ENCODE peak calls at places on chromosome 17, in ten cellular contexts. One of them, this sample, is unnamed.

GRCh38 chr17:3015890-3016289 is 47.5 kb downstream of the OR1D5 start:
- DNase-seq in body of pancreas: no peak
- DNase-seq in tibial nerve: no peak
- DNase-seq in A549: no peak
- DNase-seq in HCT116: no peak
- DNase-seq in IMR-90: peak; percentile 46
- DNase-seq in lower leg skin: no peak
- DNase-seq in stomach: no peak
- DNase-seq in suprapubic skin: no peak
- DNase-seq in testis: no peak
- DNase-seq in this sample: no peak

GRCh38 chr17:20156196-20157077 is 147.3 kb downstream of the SPECC1 start:
- DNase-seq in body of pancreas: peak; percentile 61
- DNase-seq in tibial nerve: no peak
- DNase-seq in A549: peak; percentile 70
- DNase-seq in HCT116: peak; percentile 38
- DNase-seq in IMR-90: peak; percentile 25
- DNase-seq in lower leg skin: no peak
- DNase-seq in stomach: peak; percentile 49
- DNase-seq in suprapubic skin: no peak
- DNase-seq in testis: peak; percentile 46
- DNase-seq in this sample: peak; percentile 73

GRCh38 chr17:13503526-13503925 is 98.2 kb downstream of the HS3ST3A1 start:
- DNase-seq in body of pancreas: no peak
- DNase-seq in tibial nerve: no peak
- DNase-seq in A549: no peak
- DNase-seq in HCT116: no peak
- DNase-seq in IMR-90: no peak
- DNase-seq in lower leg skin: no peak
- DNase-seq in stomach: no peak
- DNase-seq in suprapubic skin: no peak
- DNase-seq in testis: no peak
- DNase-seq in this sample: no peak

GRCh38 chr17:34387566-34387965 is 24.5 kb upstream of the CCL1 start:
- DNase-seq in body of pancreas: no peak
- DNase-seq in tibial nerve: no peak
- DNase-seq in A549: no peak
- DNase-seq in HCT116: no peak
- DNase-seq in IMR-90: no peak
- DNase-seq in lower leg skin: no peak
- DNase-seq in stomach: no peak
- DNase-seq in suprapubic skin: no peak
- DNase-seq in testis: no peak
- DNase-seq in this sample: no peak

GRCh38 chr17:81291662-81292061 is 3.4 kb downstream of the SLC38A10 start:
- DNase-seq in body of pancreas: peak; percentile 87
- DNase-seq in tibial nerve: peak; percentile 65
- DNase-seq in A549: peak; percentile 77
- DNase-seq in HCT116: peak; percentile 65
- DNase-seq in IMR-90: peak; percentile 25
- DNase-seq in lower leg skin: peak; percentile 63
- DNase-seq in stomach: peak; percentile 83
- DNase-seq in suprapubic skin: no peak
- DNase-seq in testis: peak; percentile 66
- DNase-seq in this sample: peak; percentile 64

GRCh38 chr17:15287533-15288267 is 22.6 kb upstream of the PMP22 start:
- DNase-seq in body of pancreas: no peak
- DNase-seq in tibial nerve: no peak
- DNase-seq in A549: no peak
- DNase-seq in HCT116: no peak
- DNase-seq in IMR-90: peak; percentile 46
- DNase-seq in lower leg skin: no peak
- DNase-seq in stomach: no peak
- DNase-seq in suprapubic skin: no peak
- DNase-seq in testis: peak; percentile 42
- DNase-seq in this sample: no peak

GRCh38 chr17:8740486-8740885 is 4.2 kb downstream of the CCDC42 start:
- DNase-seq in body of pancreas: no peak
- DNase-seq in tibial nerve: no peak
- DNase-seq in A549: no peak
- DNase-seq in HCT116: no peak
- DNase-seq in IMR-90: no peak
- DNase-seq in lower leg skin: no peak
- DNase-seq in stomach: no peak
- DNase-seq in suprapubic skin: no peak
- DNase-seq in testis: no peak
- DNase-seq in this sample: no peak

GRCh38 chr17:8015957-8016631 is 13.7 kb downstream of the GUCY2D start:
- DNase-seq in body of pancreas: peak; percentile 62
- DNase-seq in tibial nerve: no peak
- DNase-seq in A549: no peak
- DNase-seq in HCT116: no peak
- DNase-seq in IMR-90: no peak
- DNase-seq in lower leg skin: no peak
- DNase-seq in stomach: peak; percentile 66
- DNase-seq in suprapubic skin: peak; percentile 75
- DNase-seq in testis: no peak
- DNase-seq in this sample: no peak

GRCh38 chr17:65888649-65889048 is 303.3 kb downstream of the CEP112 start:
- DNase-seq in body of pancreas: no peak
- DNase-seq in tibial nerve: no peak
- DNase-seq in A549: no peak
- DNase-seq in HCT116: no peak
- DNase-seq in IMR-90: peak; percentile 66
- DNase-seq in lower leg skin: no peak
- DNase-seq in stomach: no peak
- DNase-seq in suprapubic skin: no peak
- DNase-seq in testis: no peak
- DNase-seq in this sample: no peak

GRCh38 chr17:64320613-64321553 is 57.8 kb upstream of the TEX2 start:
- DNase-seq in body of pancreas: peak; percentile 58
- DNase-seq in tibial nerve: peak; percentile 25
- DNase-seq in A549: peak; percentile 89
- DNase-seq in HCT116: peak; percentile 90
- DNase-seq in IMR-90: peak; percentile 65
- DNase-seq in lower leg skin: peak; percentile 63
- DNase-seq in stomach: peak; percentile 73
- DNase-seq in suprapubic skin: no peak
- DNase-seq in testis: peak; percentile 84
- DNase-seq in this sample: peak; percentile 77

GRCh38 chr17:16909887-16910286 is 62.0 kb downstream of the TNFRSF13B start:
- DNase-seq in body of pancreas: no peak
- DNase-seq in tibial nerve: no peak
- DNase-seq in A549: no peak
- DNase-seq in HCT116: no peak
- DNase-seq in IMR-90: no peak
- DNase-seq in lower leg skin: no peak
- DNase-seq in stomach: no peak
- DNase-seq in suprapubic skin: no peak
- DNase-seq in testis: peak; percentile 13
- DNase-seq in this sample: no peak

GRCh38 chr17:64007838-64008282 is 9.7 kb downstream of the PRR29 start:
- DNase-seq in body of pancreas: no peak
- DNase-seq in tibial nerve: no peak
- DNase-seq in A549: no peak
- DNase-seq in HCT116: no peak
- DNase-seq in IMR-90: no peak
- DNase-seq in lower leg skin: no peak
- DNase-seq in stomach: no peak
- DNase-seq in suprapubic skin: peak; percentile 67
- DNase-seq in testis: peak; percentile 14
- DNase-seq in this sample: no peak

GRCh38 chr17:37746617-37747016 is 1.8 kb upstream of the HNF1B start:
- DNase-seq in body of pancreas: no peak
- DNase-seq in tibial nerve: no peak
- DNase-seq in A549: no peak
- DNase-seq in HCT116: no peak
- DNase-seq in IMR-90: no peak
- DNase-seq in lower leg skin: no peak
- DNase-seq in stomach: no peak
- DNase-seq in suprapubic skin: no peak
- DNase-seq in testis: no peak
- DNase-seq in this sample: no peak

GRCh38 chr17:33751702-33752065 is 458.6 kb upstream of the ASIC2 start:
- DNase-seq in body of pancreas: no peak
- DNase-seq in tibial nerve: no peak
- DNase-seq in A549: no peak
- DNase-seq in HCT116: no peak
- DNase-seq in IMR-90: no peak
- DNase-seq in lower leg skin: no peak
- DNase-seq in stomach: no peak
- DNase-seq in suprapubic skin: no peak
- DNase-seq in testis: no peak
- DNase-seq in this sample: no peak

GRCh38 chr17:13749566-13750235 is 148.0 kb upstream of the HS3ST3A1 start:
- DNase-seq in body of pancreas: no peak
- DNase-seq in tibial nerve: no peak
- DNase-seq in A549: no peak
- DNase-seq in HCT116: no peak
- DNase-seq in IMR-90: no peak
- DNase-seq in lower leg skin: no peak
- DNase-seq in stomach: no peak
- DNase-seq in suprapubic skin: no peak
- DNase-seq in testis: no peak
- DNase-seq in this sample: no peak

DNA sequence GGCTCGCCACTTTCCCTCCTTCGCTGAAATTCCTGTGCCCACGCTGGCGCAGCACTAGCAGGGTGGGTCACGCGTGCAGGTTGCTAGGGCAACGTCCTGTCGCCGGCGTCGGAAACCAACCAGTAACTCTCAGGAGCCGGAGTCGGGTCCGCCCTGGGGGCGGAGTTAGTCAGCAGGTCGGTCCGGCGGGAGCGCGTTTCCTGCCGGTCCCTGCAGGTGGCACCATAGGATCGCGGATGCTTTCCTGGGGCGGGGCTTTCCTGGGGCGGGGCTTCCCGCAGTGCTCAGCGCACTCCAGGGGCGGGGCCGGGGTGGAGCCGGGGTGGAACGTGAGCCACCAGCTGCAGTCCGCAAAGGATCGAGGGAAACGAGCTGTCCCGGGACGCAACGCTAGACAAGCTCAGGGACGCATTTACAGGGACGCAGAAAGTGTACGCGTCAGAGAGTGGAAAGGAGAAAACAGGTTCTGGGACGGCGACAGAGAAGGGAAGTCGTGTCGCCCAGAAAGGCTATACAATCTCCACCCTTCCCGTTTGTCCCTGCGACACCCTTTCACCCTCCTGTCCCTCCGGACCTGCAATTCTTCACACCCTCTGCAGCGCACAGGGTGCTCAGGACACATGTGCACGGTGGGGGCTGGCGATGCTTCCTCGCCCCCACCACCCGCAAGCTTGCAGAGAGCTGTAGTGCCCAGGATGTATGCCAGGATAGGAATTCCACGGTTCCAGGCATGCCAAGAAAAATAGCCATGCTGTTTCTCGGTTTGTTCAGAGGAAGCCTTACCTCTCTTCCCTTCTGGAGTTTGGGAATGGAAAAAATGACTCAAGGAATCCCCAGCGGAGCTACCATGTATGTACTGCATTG is 12.3 kb downstream of the COPZ2 start:
- DNase-seq in body of pancreas: peak; percentile 99
- DNase-seq in tibial nerve: peak; percentile 97
- DNase-seq in A549: peak; percentile 98
- DNase-seq in HCT116: peak; percentile 98
- DNase-seq in IMR-90: peak; percentile 96
- DNase-seq in lower leg skin: peak; percentile 97
- DNase-seq in stomach: peak; percentile 98
- DNase-seq in suprapubic skin: peak; percentile 99
- DNase-seq in testis: peak; percentile 99
- DNase-seq in this sample: peak; percentile 96
- TF ChIP-seq POLR2A in body of pancreas: peak; percentile 35
- TF ChIP-seq POLR2A in tibial nerve: no peak
- TF ChIP-seq POLR2A in A549: peak; percentile 87
- TF ChIP-seq POLR2A in HCT116: peak; percentile 69
- TF ChIP-seq POLR2A in IMR-90: no peak
- TF ChIP-seq POLR2A in lower leg skin: no peak
- TF ChIP-seq POLR2A in stomach: no peak
- TF ChIP-seq POLR2A in suprapubic skin: no peak
- TF ChIP-seq POLR2A in testis: no peak
- TF ChIP-seq POLR2A in this sample: no peak

GRCh38 chr17:4789951-4790704 is 1.4 kb downstream of the GLTPD2 start:
- DNase-seq in body of pancreas: peak; percentile 89
- DNase-seq in tibial nerve: peak; percentile 64
- DNase-seq in A549: peak; percentile 94
- DNase-seq in HCT116: peak; percentile 88
- DNase-seq in IMR-90: peak; percentile 93
- DNase-seq in lower leg skin: peak; percentile 78
- DNase-seq in stomach: peak; percentile 90
- DNase-seq in suprapubic skin: peak; percentile 88
- DNase-seq in testis: peak; percentile 82
- DNase-seq in this sample: peak; percentile 93
- TF ChIP-seq POLR2A in body of pancreas: peak; percentile 94
- TF ChIP-seq POLR2A in tibial nerve: peak; percentile 41
- TF ChIP-seq POLR2A in A549: peak; percentile 90
- TF ChIP-seq POLR2A in HCT116: peak; percentile 77
- TF ChIP-seq POLR2A in IMR-90: peak; percentile 49
- TF ChIP-seq POLR2A in lower leg skin: peak; percentile 48
- TF ChIP-seq POLR2A in stomach: peak; percentile 75
- TF ChIP-seq POLR2A in suprapubic skin: peak; percentile 64
- TF ChIP-seq POLR2A in testis: no peak
- TF ChIP-seq POLR2A in this sample: peak; percentile 70

GRCh38 chr17:29179232-29180036 is 764 bp downstream of the MYO18A start:
- DNase-seq in body of pancreas: peak; percentile 90
- DNase-seq in tibial nerve: no peak
- DNase-seq in A549: peak; percentile 84
- DNase-seq in HCT116: no peak
- DNase-seq in IMR-90: no peak
- DNase-seq in lower leg skin: peak; percentile 55
- DNase-seq in stomach: peak; percentile 90
- DNase-seq in suprapubic skin: no peak
- DNase-seq in testis: peak; percentile 56
- DNase-seq in this sample: peak; percentile 80
- TF ChIP-seq POLR2A in body of pancreas: peak; percentile 95
- TF ChIP-seq POLR2A in tibial nerve: no peak
- TF ChIP-seq POLR2A in A549: peak; percentile 87
- TF ChIP-seq POLR2A in HCT116: no peak
- TF ChIP-seq POLR2A in IMR-90: no peak
- TF ChIP-seq POLR2A in lower leg skin: no peak
- TF ChIP-seq POLR2A in stomach: peak; percentile 44
- TF ChIP-seq POLR2A in suprapubic skin: no peak
- TF ChIP-seq POLR2A in testis: no peak
- TF ChIP-seq POLR2A in this sample: peak; percentile 70

GRCh38 chr17:78341559-78342437 is 18.1 kb downstream of the SOCS3 start:
- DNase-seq in body of pancreas: peak; percentile 85
- DNase-seq in tibial nerve: peak; percentile 66
- DNase-seq in A549: peak; percentile 77
- DNase-seq in HCT116: no peak
- DNase-seq in IMR-90: peak; percentile 74
- DNase-seq in lower leg skin: no peak
- DNase-seq in stomach: peak; percentile 79
- DNase-seq in suprapubic skin: peak; percentile 86
- DNase-seq in testis: peak; percentile 66
- DNase-seq in this sample: peak; percentile 28
- TF ChIP-seq POLR2A in body of pancreas: peak; percentile 51
- TF ChIP-seq POLR2A in tibial nerve: peak; percentile 12
- TF ChIP-seq POLR2A in A549: peak; percentile 22
- TF ChIP-seq POLR2A in HCT116: no peak
- TF ChIP-seq POLR2A in IMR-90: no peak
- TF ChIP-seq POLR2A in lower leg skin: no peak
- TF ChIP-seq POLR2A in stomach: no peak
- TF ChIP-seq POLR2A in suprapubic skin: no peak
- TF ChIP-seq POLR2A in testis: no peak
- TF ChIP-seq POLR2A in this sample: no peak

This sample was measured in erythroblast.